ENCODE peak calls at places on chromosomes 7 and 10, in ten cellular contexts. One of them, this sample, is unnamed.

GRCh38 chr10:77837248-77837924 is 89.2 kb downstream of the DLG5 start:
- DNase-seq in choroid plexus epithelial cell: peak; percentile 74
- DNase-seq in hepatocyte: no peak
- DNase-seq in GM06990: peak; percentile 70
- DNase-seq in glutamatergic neuron: peak; percentile 64
- DNase-seq in HCT116: no peak
- DNase-seq in mammary epithelial cell: peak; percentile 62
- DNase-seq in K562: peak; percentile 67
- DNase-seq in Calu3: no peak
- DNase-seq in uterus: no peak
- DNase-seq in this sample: peak; percentile 44

GRCh38 chr10:75294866-75295692 is 59.3 kb upstream of the COMTD1 start:
- DNase-seq in choroid plexus epithelial cell: peak; percentile 88
- DNase-seq in hepatocyte: peak; percentile 91
- DNase-seq in GM06990: peak; percentile 42
- DNase-seq in glutamatergic neuron: peak; percentile 72
- DNase-seq in HCT116: peak; percentile 64
- DNase-seq in mammary epithelial cell: peak; percentile 94
- DNase-seq in K562: peak; percentile 76
- DNase-seq in Calu3: peak; percentile 73
- DNase-seq in uterus: peak; percentile 91
- DNase-seq in this sample: peak; percentile 61

GRCh38 chr7:44757311-44757710 is 8.7 kb downstream of the ZMIZ2 start:
- DNase-seq in choroid plexus epithelial cell: no peak
- DNase-seq in hepatocyte: peak; percentile 51
- DNase-seq in GM06990: no peak
- DNase-seq in glutamatergic neuron: no peak
- DNase-seq in HCT116: no peak
- DNase-seq in mammary epithelial cell: no peak
- DNase-seq in K562: no peak
- DNase-seq in Calu3: no peak
- DNase-seq in uterus: no peak
- DNase-seq in this sample: no peak

GRCh38 chr10:69337312-69338132 is 59.2 kb downstream of the HK1 start:
- DNase-seq in choroid plexus epithelial cell: peak; percentile 98
- DNase-seq in hepatocyte: peak; percentile 57
- DNase-seq in GM06990: no peak
- DNase-seq in glutamatergic neuron: peak; percentile 41
- DNase-seq in HCT116: no peak
- DNase-seq in mammary epithelial cell: peak; percentile 95
- DNase-seq in K562: no peak
- DNase-seq in Calu3: no peak
- DNase-seq in uterus: no peak
- DNase-seq in this sample: no peak

GRCh38 chr10:97331304-97331703 is 3.2 kb downstream of the FRAT2 start:
- DNase-seq in choroid plexus epithelial cell: no peak
- DNase-seq in hepatocyte: no peak
- DNase-seq in GM06990: no peak
- DNase-seq in glutamatergic neuron: no peak
- DNase-seq in HCT116: no peak
- DNase-seq in mammary epithelial cell: no peak
- DNase-seq in K562: no peak
- DNase-seq in Calu3: no peak
- DNase-seq in uterus: no peak
- DNase-seq in this sample: no peak

GRCh38 chr10:88082806-88083596 is 219.6 kb downstream of the PTEN start:
- DNase-seq in choroid plexus epithelial cell: no peak
- DNase-seq in hepatocyte: no peak
- DNase-seq in GM06990: no peak
- DNase-seq in glutamatergic neuron: no peak
- DNase-seq in HCT116: no peak
- DNase-seq in mammary epithelial cell: peak; percentile 14
- DNase-seq in K562: no peak
- DNase-seq in Calu3: no peak
- DNase-seq in uterus: no peak
- DNase-seq in this sample: no peak

GRCh38 chr7:102992820-102993531 is 80.2 kb downstream of the LRRC17 start:
- DNase-seq in choroid plexus epithelial cell: peak; percentile 81
- DNase-seq in hepatocyte: peak; percentile 30
- DNase-seq in GM06990: no peak
- DNase-seq in glutamatergic neuron: no peak
- DNase-seq in HCT116: peak; percentile 80
- DNase-seq in mammary epithelial cell: peak; percentile 44
- DNase-seq in K562: peak; percentile 84
- DNase-seq in Calu3: peak; percentile 18
- DNase-seq in uterus: no peak
- DNase-seq in this sample: no peak

GRCh38 chr7:64639267-64640001 is 26.5 kb upstream of the ZNF107 start:
- DNase-seq in choroid plexus epithelial cell: no peak
- DNase-seq in hepatocyte: no peak
- DNase-seq in GM06990: no peak
- DNase-seq in glutamatergic neuron: no peak
- DNase-seq in HCT116: no peak
- DNase-seq in mammary epithelial cell: peak; percentile 66
- DNase-seq in K562: no peak
- DNase-seq in Calu3: no peak
- DNase-seq in uterus: no peak
- DNase-seq in this sample: no peak

GRCh38 chr7:33108591-33108930 is 643 bp downstream of the RP9 start:
- DNase-seq in choroid plexus epithelial cell: no peak
- DNase-seq in hepatocyte: peak; percentile 15
- DNase-seq in GM06990: no peak
- DNase-seq in glutamatergic neuron: peak; percentile 21
- DNase-seq in HCT116: no peak
- DNase-seq in mammary epithelial cell: peak; percentile 25
- DNase-seq in K562: peak; percentile 27
- DNase-seq in Calu3: peak; percentile 57
- DNase-seq in uterus: no peak
- DNase-seq in this sample: no peak

GRCh38 chr7:106522691-106523090 is 138.3 kb downstream of the CCDC71L start:
- DNase-seq in choroid plexus epithelial cell: peak; percentile 25
- DNase-seq in hepatocyte: no peak
- DNase-seq in GM06990: no peak
- DNase-seq in glutamatergic neuron: no peak
- DNase-seq in HCT116: no peak
- DNase-seq in mammary epithelial cell: no peak
- DNase-seq in K562: no peak
- DNase-seq in Calu3: no peak
- DNase-seq in uterus: no peak
- DNase-seq in this sample: no peak

GRCh38 chr7:106518986-106519385 is 142.0 kb downstream of the CCDC71L start:
- DNase-seq in choroid plexus epithelial cell: no peak
- DNase-seq in hepatocyte: no peak
- DNase-seq in GM06990: no peak
- DNase-seq in glutamatergic neuron: no peak
- DNase-seq in HCT116: no peak
- DNase-seq in mammary epithelial cell: no peak
- DNase-seq in K562: no peak
- DNase-seq in Calu3: no peak
- DNase-seq in uterus: no peak
- DNase-seq in this sample: no peak

GRCh38 chr7:106521541-106521940 is 139.4 kb downstream of the CCDC71L start:
- DNase-seq in choroid plexus epithelial cell: no peak
- DNase-seq in hepatocyte: no peak
- DNase-seq in GM06990: no peak
- DNase-seq in glutamatergic neuron: no peak
- DNase-seq in HCT116: no peak
- DNase-seq in mammary epithelial cell: no peak
- DNase-seq in K562: no peak
- DNase-seq in Calu3: no peak
- DNase-seq in uterus: no peak
- DNase-seq in this sample: no peak

GRCh38 chr7:106523482-106523881 is 137.5 kb downstream of the CCDC71L start:
- DNase-seq in choroid plexus epithelial cell: peak; percentile 6
- DNase-seq in hepatocyte: no peak
- DNase-seq in GM06990: no peak
- DNase-seq in glutamatergic neuron: no peak
- DNase-seq in HCT116: no peak
- DNase-seq in mammary epithelial cell: no peak
- DNase-seq in K562: no peak
- DNase-seq in Calu3: no peak
- DNase-seq in uterus: no peak
- DNase-seq in this sample: no peak

DNA sequence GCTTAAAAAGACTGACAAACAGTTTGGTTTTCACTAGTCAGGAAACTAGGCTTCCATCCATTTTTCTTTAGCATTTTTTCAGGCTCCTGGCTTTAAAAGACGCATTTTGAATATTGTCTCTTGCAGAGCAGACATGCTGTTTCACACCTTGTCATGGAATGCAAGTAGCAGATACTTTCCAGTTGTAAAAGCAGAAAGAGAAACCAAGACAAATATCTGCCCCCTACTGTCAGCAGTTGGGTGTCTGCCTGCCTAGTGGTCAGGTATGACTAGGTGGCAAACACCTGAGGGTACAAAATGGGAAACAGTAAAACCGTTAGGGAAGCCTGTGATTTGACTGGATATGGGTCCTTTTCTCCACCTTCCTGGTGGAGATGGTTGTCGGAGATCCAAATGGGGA is 139.8 kb downstream of the CCDC71L start:
- DNase-seq in choroid plexus epithelial cell: peak; percentile 9
- DNase-seq in hepatocyte: peak; percentile 10
- DNase-seq in GM06990: no peak
- DNase-seq in glutamatergic neuron: no peak
- DNase-seq in HCT116: peak; percentile 19
- DNase-seq in mammary epithelial cell: peak; percentile 19
- DNase-seq in K562: no peak
- DNase-seq in Calu3: peak; percentile 19
- DNase-seq in uterus: no peak
- DNase-seq in this sample: no peak
- TF ChIP-seq CTCF in choroid plexus epithelial cell: peak; percentile 26
- TF ChIP-seq CTCF in hepatocyte: peak; percentile 13
- TF ChIP-seq CTCF in GM06990: peak; percentile 51
- TF ChIP-seq CTCF in glutamatergic neuron: no peak
- TF ChIP-seq CTCF in HCT116: peak; percentile 47
- TF ChIP-seq CTCF in mammary epithelial cell: peak; percentile 31
- TF ChIP-seq CTCF in K562: peak; percentile 62
- TF ChIP-seq CTCF in Calu3: no peak
- TF ChIP-seq CTCF in uterus: no peak
- TF ChIP-seq CTCF in this sample: no peak

DNA sequence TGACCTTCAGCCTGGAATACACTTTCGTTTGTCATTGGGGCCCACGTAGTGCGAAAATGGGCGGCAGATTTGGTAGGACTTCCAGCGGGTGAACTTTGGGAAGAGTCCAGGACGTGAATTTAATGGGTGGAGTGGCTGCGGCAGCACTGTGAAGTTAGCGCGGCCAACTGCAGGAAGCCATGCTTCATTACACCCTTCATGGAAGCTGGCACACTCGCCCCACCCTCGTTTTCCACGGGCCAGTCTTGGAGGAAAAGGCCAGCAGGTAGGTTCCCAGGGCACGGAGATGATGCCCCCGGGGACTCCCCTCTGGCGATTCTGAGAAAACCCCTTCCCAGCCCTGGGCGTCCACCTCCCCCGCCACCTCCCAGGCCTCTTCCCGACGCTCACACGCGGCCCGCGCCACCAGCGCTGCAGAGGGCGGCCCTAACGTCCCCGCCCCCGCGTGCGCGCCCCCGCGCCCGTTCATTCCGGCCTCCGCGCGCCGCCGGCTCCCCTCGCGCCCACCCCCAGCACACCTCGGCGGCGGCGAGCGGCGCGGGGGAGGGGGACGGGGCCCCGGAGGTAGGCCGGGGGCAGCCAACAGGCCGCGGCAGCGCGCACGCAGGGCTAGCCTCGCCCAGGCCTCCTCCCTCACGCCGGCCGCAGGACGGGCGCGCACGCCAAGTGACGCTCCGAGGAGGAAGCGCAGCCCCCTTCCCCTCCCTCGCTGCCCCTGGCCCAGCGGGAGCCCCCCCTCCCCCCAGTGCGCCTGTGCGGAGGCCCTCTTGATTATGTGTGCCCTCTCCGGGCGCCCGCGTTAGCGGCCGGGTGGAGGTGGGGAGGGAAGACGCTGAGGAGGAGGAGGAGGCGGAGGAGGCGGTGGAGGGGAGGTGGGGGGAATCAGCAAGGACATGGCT is at the start of gene MLLT10:
- DNase-seq in choroid plexus epithelial cell: peak; percentile 98
- DNase-seq in hepatocyte: peak; percentile 98
- DNase-seq in GM06990: peak; percentile 99
- DNase-seq in glutamatergic neuron: peak; percentile 96
- DNase-seq in HCT116: peak; percentile 81
- DNase-seq in mammary epithelial cell: peak; percentile 92
- DNase-seq in K562: peak; percentile 88
- DNase-seq in Calu3: peak; percentile 97
- DNase-seq in uterus: peak; percentile 91
- DNase-seq in this sample: peak; percentile 96
- TF ChIP-seq CTCF in choroid plexus epithelial cell: peak; percentile 46
- TF ChIP-seq CTCF in hepatocyte: no peak
- TF ChIP-seq CTCF in GM06990: no peak
- TF ChIP-seq CTCF in glutamatergic neuron: peak; percentile 32
- TF ChIP-seq CTCF in HCT116: no peak
- TF ChIP-seq CTCF in mammary epithelial cell: peak; percentile 39
- TF ChIP-seq CTCF in K562: peak; percentile 7
- TF ChIP-seq CTCF in Calu3: no peak
- TF ChIP-seq CTCF in uterus: peak; percentile 3
- TF ChIP-seq CTCF in this sample: no peak

DNA sequence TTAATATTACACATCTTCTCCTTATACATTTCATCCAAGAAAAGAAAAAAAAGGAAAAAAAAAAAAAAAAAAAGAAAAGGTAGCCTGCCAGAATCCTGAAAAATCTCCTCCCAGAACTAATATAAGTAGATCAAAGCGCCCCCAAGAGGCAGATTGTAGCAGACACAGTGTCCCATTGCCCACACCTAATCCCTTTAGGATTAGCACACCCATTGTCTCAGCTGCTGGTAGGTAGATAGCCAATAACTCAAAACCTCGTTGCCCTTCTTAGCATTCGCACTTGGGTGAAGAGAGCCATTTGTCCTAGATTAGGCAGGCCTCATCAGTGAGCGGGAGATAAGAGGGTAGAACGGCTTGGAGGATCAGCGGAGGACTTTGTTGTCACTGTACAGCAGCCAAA is 100.2 kb upstream of the SORCS1 start:
- DNase-seq in choroid plexus epithelial cell: no peak
- DNase-seq in hepatocyte: no peak
- DNase-seq in GM06990: no peak
- DNase-seq in glutamatergic neuron: no peak
- DNase-seq in HCT116: no peak
- DNase-seq in mammary epithelial cell: no peak
- DNase-seq in K562: peak; percentile 7
- DNase-seq in Calu3: no peak
- DNase-seq in uterus: no peak
- DNase-seq in this sample: no peak
- TF ChIP-seq CTCF in choroid plexus epithelial cell: no peak
- TF ChIP-seq CTCF in hepatocyte: no peak
- TF ChIP-seq CTCF in GM06990: peak; percentile 27
- TF ChIP-seq CTCF in glutamatergic neuron: no peak
- TF ChIP-seq CTCF in HCT116: no peak
- TF ChIP-seq CTCF in mammary epithelial cell: no peak
- TF ChIP-seq CTCF in K562: no peak
- TF ChIP-seq CTCF in Calu3: no peak
- TF ChIP-seq CTCF in uterus: no peak
- TF ChIP-seq CTCF in this sample: peak; percentile 24

DNA sequence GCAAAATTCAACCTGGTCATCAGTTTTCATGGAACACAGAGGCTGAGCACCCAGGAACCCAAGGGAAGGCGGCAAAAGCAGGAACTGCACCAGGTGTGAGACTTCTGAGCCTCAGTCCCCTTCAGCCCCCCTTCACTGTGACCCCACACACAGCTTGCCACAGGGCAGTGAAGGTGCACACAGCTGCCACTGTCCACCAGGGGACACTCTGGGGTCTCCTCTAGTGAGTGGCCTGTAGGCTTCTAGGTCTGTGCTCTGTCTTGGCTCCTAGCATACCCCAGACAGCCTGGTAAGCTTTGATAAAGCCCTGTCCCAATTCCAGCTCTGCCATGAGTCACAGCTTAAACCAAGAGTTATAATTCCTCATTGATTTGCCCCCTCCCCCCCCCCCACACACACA is 12.1 kb downstream of the KCNH2 start:
- DNase-seq in choroid plexus epithelial cell: no peak
- DNase-seq in hepatocyte: no peak
- DNase-seq in GM06990: no peak
- DNase-seq in glutamatergic neuron: peak; percentile 40
- DNase-seq in HCT116: no peak
- DNase-seq in mammary epithelial cell: no peak
- DNase-seq in K562: peak; percentile 73
- DNase-seq in Calu3: peak; percentile 30
- DNase-seq in uterus: no peak
- DNase-seq in this sample: peak; percentile 57
- TF ChIP-seq CTCF in choroid plexus epithelial cell: peak; percentile 11
- TF ChIP-seq CTCF in hepatocyte: peak; percentile 10
- TF ChIP-seq CTCF in GM06990: peak; percentile 11
- TF ChIP-seq CTCF in glutamatergic neuron: peak; percentile 34
- TF ChIP-seq CTCF in HCT116: peak; percentile 72
- TF ChIP-seq CTCF in mammary epithelial cell: peak; percentile 19
- TF ChIP-seq CTCF in K562: peak; percentile 94
- TF ChIP-seq CTCF in Calu3: peak; percentile 29
- TF ChIP-seq CTCF in uterus: no peak
- TF ChIP-seq CTCF in this sample: no peak

This sample was measured in endothelial cell.